ENCODE peak calls at places on chromosomes 6 and 20, in ten cellular contexts. P, L, K, J, G, X, I, M, O and Y are unnamed samples.

GRCh38 chr20:23655551-23656211 is 17.9 kb upstream of the CST3 start:
- DNase-seq in K (peak; percentile 48), P (no peak), X (no peak), J (peak; percentile 50), I (no peak), L (no peak), O (peak; percentile 13), G (no peak), M (no peak), Y (peak; percentile 81)

GRCh38 chr20:18609741-18610140 is 21.9 kb downstream of the DTD1 start:
- DNase-seq in X (no peak), J (no peak), P (no peak), K (no peak), L (no peak), M (no peak), O (no peak), I (no peak), G (no peak), Y (no peak)

GRCh38 chr20:33653218-33653899 is 8.8 kb upstream of the C20orf144 start:
- DNase-seq in M (peak; percentile 66), P (no peak), G (peak; percentile 94), J (peak; percentile 86), I (peak; percentile 35), X (peak; percentile 69), K (peak; percentile 76), L (peak; percentile 73), O (peak; percentile 78), Y (peak; percentile 70)

GRCh38 chr6:27882624-27883023 is 29.6 kb downstream of the OR2B2 start:
- DNase-seq in K (no peak), X (no peak), L (no peak), P (no peak), J (no peak), O (no peak), G (peak; percentile 83), M (no peak), I (no peak), Y (no peak)

GRCh38 chr6:56671651-56672461 is 29.2 kb upstream of the DST start:
- DNase-seq in I (no peak), L (peak; percentile 56), O (no peak), P (no peak), J (no peak), M (no peak), G (peak; percentile 48), X (no peak), K (no peak), Y (no peak)

GRCh38 chr6:138372711-138373463 is 4.8 kb upstream of the SMIM28 start:
- DNase-seq in L (no peak), K (no peak), G (no peak), X (no peak), I (no peak), O (peak; percentile 24), J (no peak), M (no peak), P (no peak), Y (no peak)

GRCh38 chr6:167934426-167934864 is 63.0 kb upstream of the KIF25 start:
- DNase-seq in P (no peak), X (no peak), K (no peak), O (no peak), J (no peak), I (no peak), M (no peak), G (no peak), L (peak; percentile 47), Y (no peak)

GRCh38 chr20:51938557-51939324 is 136.4 kb upstream of the SALL4 start:
- DNase-seq in G (no peak), I (no peak), X (no peak), O (peak; percentile 9), L (no peak), K (peak; percentile 74), P (no peak), M (peak; percentile 19), J (no peak), Y (no peak)

GRCh38 chr6:81750660-81751387 is 1.7 kb downstream of the TENT5A start:
- DNase-seq in P (no peak), I (no peak), G (no peak), O (peak; percentile 65), X (no peak), L (no peak), K (peak; percentile 36), M (peak; percentile 18), J (no peak), Y (no peak)
- H3K4me1 ChIP-seq in P (no peaks in the 10 kb centered on the region), I (peaks cover 4% of the 10 kb centered on the region), G (peaks cover 2% of the 10 kb centered on the region), O (peaks cover 39% of the 10 kb centered on the region), X (peaks cover 10% of the 10 kb centered on the region), L (peaks cover 4% of the 10 kb centered on the region), K (peaks cover 37% of the 10 kb centered on the region), M (peaks cover 12% of the 10 kb centered on the region), J (no peaks in the 10 kb centered on the region), Y (peaks cover 4% of the 10 kb centered on the region)

DNA sequence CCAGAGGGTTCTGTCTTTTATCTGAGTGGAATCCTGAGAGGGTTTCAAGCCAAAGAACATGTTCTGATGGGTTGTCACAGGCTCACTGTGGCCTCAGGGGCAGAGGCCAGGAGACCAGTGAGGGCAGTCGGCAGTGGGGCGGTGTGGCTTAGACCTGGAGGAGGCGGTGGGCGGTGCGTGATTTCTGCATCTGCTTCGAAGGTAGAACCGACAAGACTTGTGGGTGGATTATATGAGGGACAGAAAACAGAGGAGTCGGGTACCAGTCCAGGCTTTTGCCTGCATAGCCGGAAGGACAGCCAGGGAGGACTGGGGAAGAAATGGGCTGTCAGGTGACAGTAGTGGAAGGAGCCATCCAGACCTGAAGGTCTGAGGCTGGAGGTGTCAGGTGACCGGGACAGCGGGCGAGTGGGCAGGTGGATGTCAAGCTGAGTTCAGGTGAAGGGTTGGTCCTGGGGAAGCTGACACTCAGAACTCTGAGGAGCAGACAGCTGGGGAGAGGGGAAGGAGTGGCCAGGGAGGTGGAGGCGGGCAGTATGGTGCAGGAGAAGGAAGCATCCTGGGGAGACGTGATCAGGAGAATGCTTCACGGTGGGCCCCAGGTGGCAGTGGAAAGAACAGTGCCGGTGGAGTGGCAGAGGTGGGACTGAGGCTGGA is 3.1 kb downstream of the CTSZ start:
- DNase-seq in K (no peak), M (no peak), J (no peak), X (no peak), L (no peak), G (no peak), I (no peak), O (no peak), P (no peak), Y (peak; percentile 65)
- H3K4me3 ChIP-seq in K (no peak overlapping the region), M (no peak overlapping the region), J (no peak overlapping the region), X (no peak overlapping the region), L (no peak overlapping the region), G (no peak overlapping the region), I (no peak overlapping the region), O (no peak overlapping the region), P (peak overlapping the region; percentile 7), Y (no peak overlapping the region)

GRCh38 chr20:45325367-45325766 is 17.3 kb upstream of the MATN4 start:
- DNase-seq in M (no peak), K (no peak), G (no peak), O (no peak), J (no peak), X (no peak), L (no peak), P (no peak), I (no peak), Y (no peak)
- H3K9ac ChIP-seq in M (no peak overlapping the region), K (no peak overlapping the region), G (no peak overlapping the region), O (no peak overlapping the region), J (no peak overlapping the region), X (no peak overlapping the region), L (no peak overlapping the region), P (no peak overlapping the region), I (no peak overlapping the region), Y (no peak overlapping the region)

GRCh38 chr6:117495873-117496272 is 13.4 kb downstream of the DCBLD1 start:
- DNase-seq in K (no peak), J (no peak), O (peak; percentile 65), L (no peak), M (peak; percentile 52), G (no peak), X (peak; percentile 44), I (no peak), P (no peak), Y (no peak)
- H3K4me1 ChIP-seq in K (peaks cover 46% of the 10 kb centered on the region), J (no peaks in the 10 kb centered on the region), O (peaks cover 75% of the 10 kb centered on the region), L (peaks cover 12% of the 10 kb centered on the region), M (peaks cover 29% of the 10 kb centered on the region), G (no peaks in the 10 kb centered on the region), X (peaks cover 3% of the 10 kb centered on the region), I (peaks cover 32% of the 10 kb centered on the region), P (peaks cover 43% of the 10 kb centered on the region), Y (peaks cover 3% of the 10 kb centered on the region)